ENCODE peak calls at places on chromosomes 13 and 19, in six cellular contexts. O is left ventricle myocardium superior; D is effector memory CD4-positive, alpha-beta T cell; G is CD4-positive, alpha-beta memory T cell; L is RWPE1; U is lower leg skin. F is an unnamed sample.

GRCh38 chr13:46183018-46183940 is 1.3 kb upstream of the LCP1 start:
- DNase-seq in O (no peak), D (no peak), G (no peak), L (no peak), U (no peak), F (no peak)

GRCh38 chr19:46065486-46065885 is 24.7 kb upstream of the IGFL4 start:
- DNase-seq in D (no peak), L (peak), O (no peak), U (no peak), G (no peak), F (no peak)

GRCh38 chr13:112814905-112815585 is 125.2 kb downstream of the ATP11A start:
- DNase-seq in D (no peak), G (no peak), U (no peak), O (peak), L (no peak), F (no peak)

GRCh38 chr13:94967183-94968039 is 255.1 kb upstream of the SOX21 start:
- DNase-seq in U (no peak), O (peak), G (no peak), D (no peak), L (no peak), F (no peak)

GRCh38 chr13:108155185-108156106 is 59.9 kb downstream of the LIG4 start:
- DNase-seq in L (peak), O (peak), D (no peak), U (no peak), G (peak), F (peak)

GRCh38 chr19:19662866-19663291 is 597 bp downstream of the ATP13A1 start:
- DNase-seq in D (no peak), L (no peak), O (no peak), U (no peak), G (no peak), F (no peak)

GRCh38 chr13:79492313-79492798 is 11.4 kb downstream of the NDFIP2 start:
- DNase-seq in O (no peak), D (no peak), G (no peak), U (no peak), L (no peak), F (no peak)

GRCh38 chr19:46746281-46746965 is at the start of gene STRN4:
- DNase-seq in U (no peak), G (peak), D (peak), L (peak), O (peak), F (peak)

GRCh38 chr19:19410553-19411550 is 5.4 kb downstream of the GATAD2A start:
- DNase-seq in U (no peak), L (no peak), G (no peak), D (no peak), O (no peak), F (no peak)

GRCh38 chr19:18193388-18194207 is 580 bp downstream of the MPV17L2 start:
- DNase-seq in L (no peak), G (no peak), U (no peak), O (no peak), D (no peak), F (no peak)

GRCh38 chr13:94988654-94989053 is 276.3 kb upstream of the SOX21 start:
- DNase-seq in D (no peak), U (no peak), O (no peak), G (no peak), L (no peak), F (no peak)

GRCh38 chr19:53158119-53158656 is 665 bp downstream of the ZNF347 start:
- DNase-seq in G (peak), U (peak), D (no peak), L (peak), O (peak), F (peak)

GRCh38 chr13:75445717-75446529 is 36.0 kb downstream of the TBC1D4 start:
- DNase-seq in D (no peak), O (no peak), U (no peak), L (no peak), G (no peak), F (no peak)

GRCh38 chr19:43078311-43078710 is 4.2 kb downstream of the PSG2 start:
- DNase-seq in G (no peak), L (peak), U (no peak), O (no peak), D (no peak), F (no peak)

GRCh38 chr19:1857648-1858326 is 5.6 kb downstream of the KLF16 start:
- DNase-seq in D (no peak), G (no peak), L (no peak), O (peak), U (no peak), F (no peak)

GRCh38 chr13:110942248-110942981 is 27.5 kb upstream of the ANKRD10 start:
- DNase-seq in G (no peak), D (no peak), L (no peak), U (no peak), O (no peak), F (no peak)

GRCh38 chr19:41753936-41754529 is 1.3 kb upstream of the CEACAM6 start:
- DNase-seq in U (peak), G (peak), D (peak), L (peak), O (no peak), F (peak)